ENCODE peak calls at places on chromosomes 13 and 19, in seven cellular contexts. W, Y, T, D, J, K and G are unnamed samples.

GRCh38 chr13:109389892-109390345 is 396.5 kb downstream of the IRS2 start:
- DNase-seq in W (no peak), Y (no peak), T (peak; percentile 77), D (peak; percentile 25), J (no peak), K (no peak), G (peak; percentile 96)

GRCh38 chr19:33290082-33290815 is 12.1 kb downstream of the CEBPA start:
- DNase-seq in W (no peak), Y (no peak), T (no peak), D (no peak), J (no peak), K (no peak), G (no peak)

GRCh38 chr19:13621413-13621812 is 115.1 kb upstream of the CACNA1A start:
- DNase-seq in W (no peak), Y (no peak), T (peak; percentile 99), D (peak; percentile 96), J (no peak), K (peak; percentile 79), G (no peak)

GRCh38 chr19:49224856-49225255 is 67.3 kb downstream of the TRPM4 start:
- DNase-seq in W (peak; percentile 55), Y (peak; percentile 74), T (peak; percentile 79), D (peak; percentile 57), J (peak; percentile 80), K (peak; percentile 83), G (no peak)

GRCh38 chr19:46660008-46660517 is 919 bp downstream of the DACT3 start:
- DNase-seq in W (no peak), Y (peak; percentile 71), T (peak; percentile 45), D (no peak), J (no peak), K (peak; percentile 38), G (no peak)

GRCh38 chr19:11261902-11262839 is at the start of gene DOCK6:
- DNase-seq in W (no peak), Y (peak; percentile 80), T (peak; percentile 72), D (no peak), J (no peak), K (peak; percentile 60), G (no peak)

GRCh38 chr19:19747357-19748220 is 14.7 kb upstream of the ZNF14 start:
- DNase-seq in W (no peak), Y (no peak), T (no peak), D (no peak), J (no peak), K (no peak), G (no peak)

GRCh38 chr13:112781881-112782361 is 92.1 kb downstream of the ATP11A start:
- DNase-seq in W (no peak), Y (no peak), T (peak; percentile 47), D (no peak), J (peak; percentile 68), K (no peak), G (no peak)

GRCh38 chr13:110616103-110617101 is 1.1 kb downstream of the NAXD start:
- DNase-seq in W (peak; percentile 26), Y (peak; percentile 56), T (peak; percentile 94), D (peak; percentile 72), J (peak; percentile 38), K (peak; percentile 66), G (no peak)

GRCh38 chr19:18700501-18701249 is 17.2 kb downstream of the CRTC1 start:
- DNase-seq in W (no peak), Y (peak; percentile 89), T (peak; percentile 85), D (peak; percentile 29), J (peak; percentile 43), K (peak; percentile 81), G (no peak)
- H3K27ac ChIP-seq in W (no peak overlapping the region), Y (no peak overlapping the region), T (peak overlapping the region; percentile 49), D (no peak overlapping the region), J (no peak overlapping the region), K (peak overlapping the region; percentile 64), G (no peak overlapping the region)

GRCh38 chr13:51730927-51731326 is 73.0 kb downstream of the DHRS12 start:
- DNase-seq in W (no peak), Y (no peak), T (no peak), D (no peak), J (no peak), K (no peak), G (no peak)

GRCh38 chr13:51729853-51730553 is 74.0 kb downstream of the DHRS12 start:
- DNase-seq in W (peak; percentile 70), Y (no peak), T (peak; percentile 93), D (peak; percentile 90), J (peak; percentile 71), K (no peak), G (no peak)

GRCh38 chr13:51733656-51734334 is 70.2 kb downstream of the DHRS12 start:
- DNase-seq in W (no peak), Y (no peak), T (peak; percentile 47), D (peak; percentile 15), J (no peak), K (no peak), G (no peak)

GRCh38 chr13:51728972-51729371 is 75.0 kb downstream of the DHRS12 start:
- DNase-seq in W (no peak), Y (no peak), T (peak; percentile 97), D (peak; percentile 92), J (no peak), K (no peak), G (peak; percentile 64)

DNA sequence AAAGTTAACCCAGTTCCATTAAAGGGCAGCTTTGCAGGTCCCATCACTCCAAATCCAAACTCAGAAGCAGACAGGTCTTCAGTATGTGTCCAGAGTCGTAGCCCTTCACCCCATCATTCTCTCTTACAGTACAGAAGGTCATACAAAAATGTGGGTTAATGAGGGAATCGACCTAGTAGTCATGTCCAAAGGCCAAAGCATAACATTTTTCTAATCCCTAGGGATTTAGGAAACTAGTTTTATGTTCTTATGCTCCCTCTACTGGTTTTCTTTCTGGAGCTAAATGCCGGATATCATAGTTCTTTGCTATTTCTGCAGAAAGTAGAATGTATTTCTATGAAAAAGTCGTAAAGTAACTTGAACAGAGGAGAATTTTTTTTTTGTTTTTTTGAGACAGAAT is 72.2 kb downstream of the DHRS12 start:
- DNase-seq in W (no peak), Y (no peak), T (peak; percentile 80), D (peak; percentile 54), J (no peak), K (peak; percentile 47), G (peak; percentile 18)
- H3K9ac ChIP-seq in W (no peak overlapping the region), Y (no peak overlapping the region), T (peak overlapping the region; percentile 79), D (no peak overlapping the region), J (no peak overlapping the region), K (no peak overlapping the region), G (no peak overlapping the region)

DNA sequence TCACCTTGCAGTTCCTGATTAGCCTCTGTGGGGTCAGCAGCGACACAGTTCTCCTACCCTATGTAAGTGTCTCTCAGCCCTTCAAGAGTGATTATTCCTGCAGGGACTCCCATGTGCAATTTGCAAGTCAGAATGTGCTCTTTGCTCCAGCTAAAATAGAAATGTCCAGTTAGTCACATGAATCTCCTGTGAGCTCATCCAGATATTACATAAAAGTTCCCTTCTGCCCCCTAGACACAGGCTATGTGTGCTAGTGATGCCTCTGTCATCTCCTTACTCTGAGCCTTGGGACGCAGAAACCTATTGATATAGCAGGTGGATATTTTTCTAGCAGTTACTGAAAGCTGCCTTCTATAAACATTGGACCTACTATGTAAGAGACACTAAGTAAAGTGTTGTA is 105.5 kb downstream of the ZAR1L start:
- DNase-seq in W (no peak), Y (no peak), T (peak; percentile 15), D (peak; percentile 36), J (no peak), K (no peak), G (no peak)
- H3K27ac ChIP-seq in W (no peak overlapping the region), Y (no peak overlapping the region), T (no peak overlapping the region), D (no peak overlapping the region), J (no peak overlapping the region), K (no peak overlapping the region), G (no peak overlapping the region)

DNA sequence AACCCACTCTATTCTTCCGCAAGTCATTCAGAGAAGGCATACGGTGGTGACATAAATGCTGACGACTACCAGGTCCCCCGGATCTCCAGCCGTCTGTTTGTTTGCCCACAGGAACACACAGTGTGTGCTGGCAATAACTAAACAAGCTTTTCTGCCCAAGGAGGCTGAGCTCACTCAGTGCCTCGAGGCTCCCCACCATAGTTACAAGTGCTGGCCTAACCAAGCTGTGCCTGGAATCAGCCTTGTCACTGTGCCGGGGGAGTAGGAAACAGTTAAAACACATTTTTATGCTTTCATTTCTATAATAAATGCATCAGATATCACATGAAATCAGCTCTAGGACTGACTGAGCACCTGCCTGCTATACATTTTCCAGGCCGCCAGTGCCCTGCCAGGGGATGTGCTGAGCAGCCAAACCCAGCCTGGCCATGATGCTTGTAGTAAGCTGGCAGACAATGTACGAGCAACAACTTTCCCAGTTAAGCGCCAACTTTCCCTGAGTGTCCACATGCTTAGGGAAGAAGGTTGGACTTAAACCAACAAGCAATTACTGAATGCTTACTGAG is 28.1 kb downstream of the BRD4 start:
- DNase-seq in W (peak; percentile 58), Y (no peak), T (no peak), D (no peak), J (no peak), K (no peak), G (no peak)
- H3K9ac ChIP-seq in W (peak overlapping the region; percentile 39), Y (no peak overlapping the region), T (no peak overlapping the region), D (no peak overlapping the region), J (no peak overlapping the region), K (no peak overlapping the region), G (peak overlapping the region; percentile 33)

GRCh38 chr19:53294786-53295441 is 27.4 kb upstream of the VN1R4 start:
- DNase-seq in W (no peak), Y (peak; percentile 29), T (no peak), D (no peak), J (peak; percentile 2), K (no peak), G (no peak)
- H3K27ac ChIP-seq in W (no peak overlapping the region), Y (peak overlapping the region; percentile 86), T (no peak overlapping the region), D (no peak overlapping the region), J (no peak overlapping the region), K (no peak overlapping the region), G (no peak overlapping the region)